ENCODE peak calls at places on chromosome 15, in four cellular contexts. One of them, this sample, is unnamed.

GRCh38 chr15:81939604-81940440 is 106.0 kb downstream of the MEX3B start:
- DNase-seq in A549: peak
- DNase-seq in K562: peak
- DNase-seq in WTC11: peak
- DNase-seq in this sample: peak

GRCh38 chr15:70158996-70159355 is 61.3 kb upstream of the TLE3 start:
- DNase-seq in WTC11: no peak
- DNase-seq in A549: no peak
- DNase-seq in K562: no peak
- DNase-seq in this sample: no peak

GRCh38 chr15:66570842-66571241 is 5.0 kb upstream of the LCTL start:
- DNase-seq in WTC11: no peak
- DNase-seq in K562: no peak
- DNase-seq in A549: no peak
- DNase-seq in this sample: no peak

GRCh38 chr15:32763295-32763694 is 45.5 kb downstream of the GREM1 start:
- DNase-seq in K562: no peak
- DNase-seq in A549: no peak
- DNase-seq in WTC11: no peak
- DNase-seq in this sample: no peak

GRCh38 chr15:40340038-40340739 is 550 bp downstream of the CCDC9B start:
- DNase-seq in K562: no peak
- DNase-seq in A549: no peak
- DNase-seq in WTC11: no peak
- DNase-seq in this sample: no peak

GRCh38 chr15:60916674-60917468 is 312.2 kb downstream of the RORA start:
- DNase-seq in K562: peak
- DNase-seq in WTC11: peak
- DNase-seq in A549: peak
- DNase-seq in this sample: peak

GRCh38 chr15:55290361-55291057 is 896 bp upstream of the RAB27A start:
- DNase-seq in WTC11: peak
- DNase-seq in A549: peak
- DNase-seq in K562: peak
- DNase-seq in this sample: peak

GRCh38 chr15:77865701-77866100 is 211.8 kb downstream of the TBC1D2B start:
- DNase-seq in A549: no peak
- DNase-seq in WTC11: no peak
- DNase-seq in K562: no peak
- DNase-seq in this sample: no peak

GRCh38 chr15:75532413-75533250 is 46.5 kb downstream of the PTPN9 start:
- DNase-seq in A549: peak
- DNase-seq in K562: peak
- DNase-seq in WTC11: peak
- DNase-seq in this sample: peak

GRCh38 chr15:70047386-70048195 is 50.1 kb downstream of the TLE3 start:
- DNase-seq in K562: no peak
- DNase-seq in A549: no peak
- DNase-seq in WTC11: no peak
- DNase-seq in this sample: no peak

GRCh38 chr15:25542648-25543047 is 103.8 kb upstream of the UBE3A start:
- DNase-seq in WTC11: no peak
- DNase-seq in K562: no peak
- DNase-seq in A549: no peak
- DNase-seq in this sample: no peak

GRCh38 chr15:57114070-57114469 is 195.6 kb downstream of the TCF12 start:
- DNase-seq in K562: no peak
- DNase-seq in WTC11: no peak
- DNase-seq in A549: no peak
- DNase-seq in this sample: no peak

GRCh38 chr15:70153948-70154439 is 56.3 kb upstream of the TLE3 start:
- DNase-seq in WTC11: no peak
- DNase-seq in A549: no peak
- DNase-seq in K562: no peak
- DNase-seq in this sample: no peak

GRCh38 chr15:74964794-74965193 is 8.2 kb upstream of the RPP25 start:
- DNase-seq in A549: no peak
- DNase-seq in WTC11: no peak
- DNase-seq in K562: no peak
- DNase-seq in this sample: no peak

GRCh38 chr15:31274496-31275330 is 51.9 kb upstream of the KLF13 start:
- DNase-seq in A549: no peak
- DNase-seq in WTC11: peak
- DNase-seq in K562: no peak
- DNase-seq in this sample: peak

GRCh38 chr15:99249270-99249817 is at the start of gene TTC23:
- DNase-seq in A549: peak
- DNase-seq in K562: peak
- DNase-seq in WTC11: no peak
- DNase-seq in this sample: peak

GRCh38 chr15:66004618-66005262 is 135.4 kb downstream of the RAB11A start:
- DNase-seq in WTC11: peak
- DNase-seq in K562: peak
- DNase-seq in A549: peak
- DNase-seq in this sample: peak

GRCh38 chr15:53861792-53862191 is 102.3 kb upstream of the WDR72 start:
- DNase-seq in WTC11: no peak
- DNase-seq in A549: no peak
- DNase-seq in K562: no peak
- DNase-seq in this sample: no peak

GRCh38 chr15:38819343-38819858 is 254.8 kb upstream of the RASGRP1 start:
- DNase-seq in WTC11: no peak
- DNase-seq in A549: no peak
- DNase-seq in K562: no peak
- DNase-seq in this sample: no peak

GRCh38 chr15:22918056-22918455 is 62.1 kb downstream of the CYFIP1 start:
- DNase-seq in A549: no peak
- DNase-seq in WTC11: no peak
- DNase-seq in K562: no peak
- DNase-seq in this sample: no peak

GRCh38 chr15:72113347-72114031 is 4.5 kb downstream of the MYO9A start:
- DNase-seq in A549: no peak
- DNase-seq in WTC11: no peak
- DNase-seq in K562: no peak
- DNase-seq in this sample: no peak

GRCh38 chr15:50227076-50227475 is 38.5 kb downstream of the HDC start:
- DNase-seq in K562: no peak
- DNase-seq in WTC11: no peak
- DNase-seq in A549: no peak
- DNase-seq in this sample: no peak

GRCh38 chr15:90451215-90451850 is 63.3 kb downstream of the IQGAP1 start:
- DNase-seq in A549: no peak
- DNase-seq in K562: no peak
- DNase-seq in WTC11: no peak
- DNase-seq in this sample: no peak

DNA sequence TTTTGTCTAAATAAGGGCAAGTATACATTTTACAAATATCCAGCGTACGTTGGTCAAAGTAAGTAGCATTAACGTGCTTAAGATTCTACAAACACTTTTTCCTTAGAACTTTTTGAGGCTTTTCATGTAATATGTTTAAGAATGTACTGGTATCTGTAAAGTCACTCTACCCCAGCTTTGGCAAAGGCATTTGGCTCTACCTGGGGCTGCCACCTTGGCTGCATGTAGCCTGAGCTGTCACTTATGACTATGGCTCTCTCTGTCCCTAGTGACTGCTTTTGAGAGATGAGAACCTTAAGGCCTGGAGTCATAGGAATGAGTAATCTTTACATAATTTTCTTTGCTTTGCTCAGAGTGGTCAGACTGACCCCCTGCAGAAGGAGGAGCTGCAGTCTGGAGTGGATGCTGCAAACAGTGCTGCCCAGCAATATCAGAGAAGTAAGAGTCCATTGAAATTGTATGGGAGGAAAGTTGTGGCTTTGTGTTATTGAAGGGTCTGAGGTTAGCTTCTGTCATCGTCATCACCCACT is 61.2 kb downstream of the IQGAP1 start:
- DNase-seq in WTC11: no peak
- DNase-seq in A549: no peak
- DNase-seq in K562: no peak
- DNase-seq in this sample: no peak
- TF ChIP-seq HMGXB4 in WTC11: no peak
- TF ChIP-seq HMGXB4 in A549: no peak
- TF ChIP-seq HMGXB4 in K562: no peak
- TF ChIP-seq HMGXB4 in this sample: no peak

GRCh38 chr15:46277994-46278885 is 643.4 kb downstream of the SQOR start:
- DNase-seq in A549: no peak
- DNase-seq in K562: no peak
- DNase-seq in WTC11: no peak
- DNase-seq in this sample: no peak
- TF ChIP-seq HMGXB4 in A549: no peak
- TF ChIP-seq HMGXB4 in K562: no peak
- TF ChIP-seq HMGXB4 in WTC11: no peak
- TF ChIP-seq HMGXB4 in this sample: no peak

DNA sequence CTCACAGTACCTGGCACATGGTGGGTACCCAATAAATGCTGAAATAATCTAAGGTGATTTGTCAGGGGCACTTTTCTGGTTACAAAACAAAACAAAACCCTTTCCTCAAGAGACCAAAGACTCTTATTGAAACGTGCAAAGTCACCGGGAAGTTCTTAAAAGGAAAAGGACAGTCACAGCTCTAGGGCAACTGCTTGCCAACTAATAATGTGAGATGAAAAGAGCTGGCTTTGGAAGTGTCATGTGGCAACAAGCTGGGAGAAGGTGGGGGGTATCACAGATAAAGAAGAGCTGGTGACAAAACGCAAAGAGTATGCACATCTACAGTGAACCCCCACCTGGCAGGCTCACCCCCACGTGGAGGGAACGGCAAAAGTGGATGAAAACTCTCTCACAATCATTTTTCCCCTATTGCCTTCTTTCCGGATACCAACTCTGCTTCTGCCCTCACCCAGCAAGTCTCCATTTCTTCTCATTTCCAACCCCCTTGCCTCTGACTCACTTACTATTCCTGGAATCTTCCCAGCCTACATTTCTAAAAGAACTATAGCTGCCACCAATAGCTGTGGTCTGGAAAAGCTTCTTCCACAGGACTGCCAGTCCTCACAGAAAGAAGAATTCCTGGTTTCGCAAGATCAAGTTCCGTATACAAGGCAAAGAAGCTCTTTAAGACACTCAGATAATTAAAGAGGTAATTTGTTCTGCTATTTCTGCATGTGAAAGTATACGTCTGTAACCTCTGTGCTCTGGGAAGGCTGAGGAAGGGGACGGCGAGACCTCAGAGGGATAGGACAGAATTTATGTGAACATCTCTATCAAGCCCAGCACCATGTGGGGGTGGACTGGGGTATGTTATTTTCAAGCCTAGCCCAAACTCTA is 21.8 kb upstream of the ANPEP start:
- DNase-seq in WTC11: no peak
- DNase-seq in K562: no peak
- DNase-seq in A549: no peak
- DNase-seq in this sample: no peak
- TF ChIP-seq HMGXB4 in WTC11: no peak
- TF ChIP-seq HMGXB4 in K562: no peak
- TF ChIP-seq HMGXB4 in A549: no peak
- TF ChIP-seq HMGXB4 in this sample: no peak

DNA sequence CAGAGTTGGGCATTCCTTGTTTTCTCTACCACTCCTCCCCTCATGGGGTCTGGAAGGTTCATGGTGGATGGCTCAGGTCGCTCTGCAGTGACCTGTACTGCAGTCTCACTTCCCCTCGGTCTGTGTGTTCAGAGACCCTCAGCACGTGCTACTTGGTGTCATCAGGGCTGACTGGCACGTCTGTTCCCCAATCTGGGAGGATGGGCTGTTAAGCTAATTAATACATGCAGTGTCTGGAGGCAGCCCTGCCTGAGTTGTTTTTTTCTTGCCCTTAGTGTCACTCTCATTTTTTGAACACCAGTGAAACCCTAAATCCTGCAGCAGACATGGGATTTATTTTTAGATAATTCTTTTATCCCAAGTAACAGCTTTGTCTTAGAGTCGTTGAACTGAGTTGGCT is 64.6 kb downstream of the ARNT2 start:
- DNase-seq in A549: no peak
- DNase-seq in K562: no peak
- DNase-seq in WTC11: no peak
- DNase-seq in this sample: no peak
- TF ChIP-seq HMGXB4 in A549: no peak
- TF ChIP-seq HMGXB4 in K562: no peak
- TF ChIP-seq HMGXB4 in WTC11: no peak
- TF ChIP-seq HMGXB4 in this sample: no peak

DNA sequence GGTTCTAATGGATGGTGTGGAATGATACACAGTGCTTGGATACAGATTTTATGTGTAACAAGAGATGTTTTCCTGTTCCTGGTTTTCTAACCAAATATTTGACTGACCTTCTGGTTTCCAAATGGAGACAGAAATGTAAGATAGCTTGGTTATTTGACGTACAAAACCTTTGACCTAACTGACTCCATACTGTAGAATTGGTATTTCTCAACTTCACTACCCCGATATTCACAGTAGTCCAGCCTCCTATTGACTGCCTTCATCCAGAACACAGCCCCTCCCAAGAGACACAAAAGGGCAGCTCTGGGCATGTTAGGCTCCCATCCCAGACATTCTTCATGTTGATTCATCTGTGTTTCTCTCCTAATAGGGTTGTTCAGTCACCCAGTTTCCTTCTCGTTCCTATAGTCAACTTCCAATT is 33.4 kb downstream of the MYO1E start:
- DNase-seq in A549: no peak
- DNase-seq in K562: no peak
- DNase-seq in WTC11: no peak
- DNase-seq in this sample: peak
- TF ChIP-seq HMGXB4 in A549: no peak
- TF ChIP-seq HMGXB4 in K562: no peak
- TF ChIP-seq HMGXB4 in WTC11: no peak
- TF ChIP-seq HMGXB4 in this sample: no peak

This sample was measured in HepG2.